ENCODE peak calls at places on chromosomes 1 and 21, in seven cellular contexts. One of them, this sample, is unnamed.

GRCh38 chr21:42393443-42393950 is 2.4 kb downstream of the TMPRSS3 start:
- DNase-seq in AG09319: no peak
- DNase-seq in activated CD8-positive, alpha-beta T cell treated with anti-CD3 and anti-CD28 coated beads for 36 hours: peak
- DNase-seq in EH: no peak
- DNase-seq in SHP77: no peak
- DNase-seq in ureter: no peak
- DNase-seq in RPMI8226: no peak
- DNase-seq in this sample: no peak

GRCh38 chr1:220685879-220686278 is 4.3 kb upstream of the C1orf115 start:
- DNase-seq in activated CD8-positive, alpha-beta T cell treated with anti-CD3 and anti-CD28 coated beads for 36 hours: no peak
- DNase-seq in RPMI8226: no peak
- DNase-seq in EH: no peak
- DNase-seq in ureter: no peak
- DNase-seq in SHP77: no peak
- DNase-seq in AG09319: no peak
- DNase-seq in this sample: no peak

GRCh38 chr1:28518745-28519341 is 13.0 kb downstream of the RCC1 start:
- DNase-seq in activated CD8-positive, alpha-beta T cell treated with anti-CD3 and anti-CD28 coated beads for 36 hours: peak
- DNase-seq in SHP77: no peak
- DNase-seq in ureter: no peak
- DNase-seq in AG09319: no peak
- DNase-seq in EH: peak
- DNase-seq in RPMI8226: peak
- DNase-seq in this sample: no peak

GRCh38 chr1:214259353-214259982 is 21.5 kb upstream of the SMYD2 start:
- DNase-seq in EH: peak
- DNase-seq in ureter: no peak
- DNase-seq in AG09319: no peak
- DNase-seq in activated CD8-positive, alpha-beta T cell treated with anti-CD3 and anti-CD28 coated beads for 36 hours: no peak
- DNase-seq in SHP77: no peak
- DNase-seq in RPMI8226: no peak
- DNase-seq in this sample: no peak

GRCh38 chr1:207404849-207405525 is 49.1 kb upstream of the CR2 start:
- DNase-seq in EH: peak
- DNase-seq in activated CD8-positive, alpha-beta T cell treated with anti-CD3 and anti-CD28 coated beads for 36 hours: no peak
- DNase-seq in RPMI8226: peak
- DNase-seq in SHP77: peak
- DNase-seq in AG09319: peak
- DNase-seq in ureter: no peak
- DNase-seq in this sample: peak

GRCh38 chr1:35178874-35179380 is 14.0 kb downstream of the SFPQ start:
- DNase-seq in activated CD8-positive, alpha-beta T cell treated with anti-CD3 and anti-CD28 coated beads for 36 hours: no peak
- DNase-seq in AG09319: no peak
- DNase-seq in ureter: no peak
- DNase-seq in SHP77: no peak
- DNase-seq in RPMI8226: no peak
- DNase-seq in EH: no peak
- DNase-seq in this sample: no peak

GRCh38 chr1:37094302-37094701 is 60.0 kb upstream of the GRIK3 start:
- DNase-seq in activated CD8-positive, alpha-beta T cell treated with anti-CD3 and anti-CD28 coated beads for 36 hours: no peak
- DNase-seq in ureter: no peak
- DNase-seq in EH: no peak
- DNase-seq in AG09319: no peak
- DNase-seq in RPMI8226: no peak
- DNase-seq in SHP77: no peak
- DNase-seq in this sample: peak

GRCh38 chr1:160371691-160372208 is 4.9 kb downstream of the NHLH1 start:
- DNase-seq in AG09319: no peak
- DNase-seq in RPMI8226: no peak
- DNase-seq in ureter: no peak
- DNase-seq in SHP77: no peak
- DNase-seq in activated CD8-positive, alpha-beta T cell treated with anti-CD3 and anti-CD28 coated beads for 36 hours: no peak
- DNase-seq in EH: no peak
- DNase-seq in this sample: no peak

GRCh38 chr1:232938926-232939325 is 11.5 kb upstream of the NTPCR start:
- DNase-seq in EH: no peak
- DNase-seq in RPMI8226: no peak
- DNase-seq in activated CD8-positive, alpha-beta T cell treated with anti-CD3 and anti-CD28 coated beads for 36 hours: no peak
- DNase-seq in SHP77: no peak
- DNase-seq in ureter: no peak
- DNase-seq in AG09319: no peak
- DNase-seq in this sample: no peak

GRCh38 chr1:112887599-112888303 is 68.2 kb downstream of the SLC16A1 start:
- DNase-seq in EH: peak
- DNase-seq in activated CD8-positive, alpha-beta T cell treated with anti-CD3 and anti-CD28 coated beads for 36 hours: no peak
- DNase-seq in RPMI8226: no peak
- DNase-seq in AG09319: no peak
- DNase-seq in ureter: no peak
- DNase-seq in SHP77: no peak
- DNase-seq in this sample: no peak

GRCh38 chr1:49045371-49045770 is 268.7 kb upstream of the BEND5 start:
- DNase-seq in RPMI8226: no peak
- DNase-seq in EH: no peak
- DNase-seq in ureter: no peak
- DNase-seq in AG09319: no peak
- DNase-seq in SHP77: no peak
- DNase-seq in activated CD8-positive, alpha-beta T cell treated with anti-CD3 and anti-CD28 coated beads for 36 hours: no peak
- DNase-seq in this sample: no peak

GRCh38 chr1:56417636-56418035 is 161.7 kb downstream of the PLPP3 start:
- DNase-seq in SHP77: no peak
- DNase-seq in EH: peak
- DNase-seq in AG09319: no peak
- DNase-seq in activated CD8-positive, alpha-beta T cell treated with anti-CD3 and anti-CD28 coated beads for 36 hours: no peak
- DNase-seq in ureter: no peak
- DNase-seq in RPMI8226: no peak
- DNase-seq in this sample: no peak

GRCh38 chr1:165153182-165153581 is 203.3 kb downstream of the LMX1A start:
- DNase-seq in ureter: no peak
- DNase-seq in RPMI8226: no peak
- DNase-seq in SHP77: no peak
- DNase-seq in EH: no peak
- DNase-seq in activated CD8-positive, alpha-beta T cell treated with anti-CD3 and anti-CD28 coated beads for 36 hours: no peak
- DNase-seq in AG09319: no peak
- DNase-seq in this sample: no peak

GRCh38 chr21:35940074-35940927 is 120.0 kb downstream of the SETD4 start:
- DNase-seq in AG09319: peak
- DNase-seq in RPMI8226: peak
- DNase-seq in SHP77: peak
- DNase-seq in ureter: peak
- DNase-seq in activated CD8-positive, alpha-beta T cell treated with anti-CD3 and anti-CD28 coated beads for 36 hours: peak
- DNase-seq in EH: peak
- DNase-seq in this sample: peak

GRCh38 chr1:217393901-217394300 is 237.0 kb downstream of the GPATCH2 start:
- DNase-seq in ureter: no peak
- DNase-seq in AG09319: no peak
- DNase-seq in activated CD8-positive, alpha-beta T cell treated with anti-CD3 and anti-CD28 coated beads for 36 hours: no peak
- DNase-seq in SHP77: no peak
- DNase-seq in EH: no peak
- DNase-seq in RPMI8226: peak
- DNase-seq in this sample: no peak

GRCh38 chr1:195909061-195909460 is 699.2 kb downstream of the KCNT2 start:
- DNase-seq in SHP77: no peak
- DNase-seq in activated CD8-positive, alpha-beta T cell treated with anti-CD3 and anti-CD28 coated beads for 36 hours: no peak
- DNase-seq in AG09319: no peak
- DNase-seq in ureter: no peak
- DNase-seq in RPMI8226: no peak
- DNase-seq in EH: peak
- DNase-seq in this sample: no peak

GRCh38 chr1:246801241-246802020 is 77.2 kb downstream of the SCCPDH start:
- DNase-seq in ureter: no peak
- DNase-seq in EH: no peak
- DNase-seq in RPMI8226: no peak
- DNase-seq in AG09319: no peak
- DNase-seq in activated CD8-positive, alpha-beta T cell treated with anti-CD3 and anti-CD28 coated beads for 36 hours: no peak
- DNase-seq in SHP77: peak
- DNase-seq in this sample: no peak

GRCh38 chr1:11407301-11407994 is 71.5 kb upstream of the DISP3 start:
- DNase-seq in ureter: no peak
- DNase-seq in RPMI8226: peak
- DNase-seq in SHP77: no peak
- DNase-seq in AG09319: no peak
- DNase-seq in EH: no peak
- DNase-seq in activated CD8-positive, alpha-beta T cell treated with anti-CD3 and anti-CD28 coated beads for 36 hours: peak
- DNase-seq in this sample: no peak

GRCh38 chr1:215891266-215891665 is 324.2 kb downstream of the KCTD3 start:
- DNase-seq in RPMI8226: no peak
- DNase-seq in EH: peak
- DNase-seq in SHP77: no peak
- DNase-seq in ureter: no peak
- DNase-seq in AG09319: no peak
- DNase-seq in activated CD8-positive, alpha-beta T cell treated with anti-CD3 and anti-CD28 coated beads for 36 hours: no peak
- DNase-seq in this sample: peak

GRCh38 chr1:83931658-83932253 is 67.2 kb downstream of the TTLL7 start:
- DNase-seq in RPMI8226: peak
- DNase-seq in AG09319: peak
- DNase-seq in activated CD8-positive, alpha-beta T cell treated with anti-CD3 and anti-CD28 coated beads for 36 hours: peak
- DNase-seq in ureter: no peak
- DNase-seq in EH: peak
- DNase-seq in SHP77: peak
- DNase-seq in this sample: peak

GRCh38 chr21:45504021-45504515 is 38.2 kb downstream of the SLC19A1 start:
- DNase-seq in RPMI8226: no peak
- DNase-seq in EH: no peak
- DNase-seq in ureter: no peak
- DNase-seq in activated CD8-positive, alpha-beta T cell treated with anti-CD3 and anti-CD28 coated beads for 36 hours: no peak
- DNase-seq in SHP77: no peak
- DNase-seq in AG09319: no peak
- DNase-seq in this sample: no peak